ENCODE peak calls at places on chromosomes 2 and 18, in six cellular contexts. L is IMR-90, Z is H9, J is H1, H is neuronal stem cell, N is trophoblast cell. P is an unnamed sample.

GRCh38 chr2:208251098-208251497 is 3.8 kb downstream of the IDH1 start:
- DNase-seq in L (no peak), Z (no peak), J (no peak), H (no peak), N (no peak), P (no peak)

GRCh38 chr2:28390241-28390856 is 2.3 kb upstream of the FOSL2 start:
- DNase-seq in L (peak; percentile 91), Z (peak; percentile 75), J (peak; percentile 25), H (peak; percentile 74), N (peak; percentile 79), P (peak; percentile 96)

GRCh38 chr2:138086556-138086955 is 122.3 kb downstream of the HNMT start:
- DNase-seq in L (peak; percentile 51), Z (no peak), J (no peak), H (no peak), N (no peak), P (peak; percentile 40)

GRCh38 chr2:189152476-189152875 is 27.1 kb downstream of the COL5A2 start:
- DNase-seq in L (no peak), Z (no peak), J (no peak), H (no peak), N (no peak), P (no peak)

GRCh38 chr2:57902578-57902977 is 144.0 kb upstream of the VRK2 start:
- DNase-seq in L (no peak), Z (no peak), J (no peak), H (no peak), N (peak; percentile 51), P (no peak)

GRCh38 chr2:76270356-76270755 is 559.6 kb upstream of the GCFC2 start:
- DNase-seq in L (no peak), Z (no peak), J (no peak), H (no peak), N (no peak), P (no peak)

GRCh38 chr2:234677758-234678538 is 181.1 kb upstream of the ARL4C start:
- DNase-seq in L (peak; percentile 79), Z (peak; percentile 5), J (no peak), H (no peak), N (no peak), P (peak; percentile 71)

GRCh38 chr2:45452866-45453265 is 158.2 kb downstream of the SRBD1 start:
- DNase-seq in L (peak; percentile 96), Z (no peak), J (no peak), H (no peak), N (no peak), P (peak; percentile 6)

GRCh38 chr2:10868465-10869314 is 43.0 kb upstream of the KCNF1 start:
- DNase-seq in L (peak; percentile 64), Z (no peak), J (no peak), H (no peak), N (no peak), P (peak; percentile 83)

GRCh38 chr2:12979066-12979465 is 262.3 kb downstream of the TRIB2 start:
- DNase-seq in L (no peak), Z (no peak), J (no peak), H (no peak), N (no peak), P (no peak)

GRCh38 chr2:61448229-61448628 is 22.7 kb downstream of the USP34 start:
- DNase-seq in L (no peak), Z (no peak), J (no peak), H (no peak), N (no peak), P (no peak)

GRCh38 chr2:200471324-200471848 is 38.5 kb downstream of the KCTD18 start:
- DNase-seq in L (no peak), Z (peak; percentile 39), J (no peak), H (peak; percentile 51), N (peak; percentile 41), P (peak; percentile 23)

GRCh38 chr2:44286884-44287638 is 11.8 kb downstream of the SLC3A1 start:
- DNase-seq in L (no peak), Z (no peak), J (no peak), H (no peak), N (no peak), P (no peak)

GRCh38 chr2:237475704-237476107 is 11.3 kb upstream of the MLPH start:
- DNase-seq in L (peak; percentile 60), Z (no peak), J (no peak), H (peak; percentile 21), N (peak; percentile 21), P (peak; percentile 84)

GRCh38 chr2:191230174-191230573 is 15.0 kb upstream of the MYO1B start:
- DNase-seq in L (peak; percentile 93), Z (no peak), J (no peak), H (no peak), N (no peak), P (peak; percentile 92)

GRCh38 chr18:3703732-3704176 is 253.8 kb downstream of the TGIF1 start:
- DNase-seq in L (peak; percentile 73), Z (peak; percentile 62), J (no peak), H (peak; percentile 65), N (peak; percentile 74), P (peak; percentile 67)

GRCh38 chr2:196660264-196660663 is 20.7 kb downstream of the CCDC150 start:
- DNase-seq in L (peak; percentile 63), Z (no peak), J (no peak), H (no peak), N (peak; percentile 17), P (peak; percentile 25)

GRCh38 chr2:70258532-70258875 is 567 bp downstream of the PCYOX1 start:
- DNase-seq in L (peak; percentile 17), Z (no peak), J (no peak), H (peak; percentile 11), N (peak; percentile 18), P (peak; percentile 63)

GRCh38 chr2:238136820-238137537 is 1.5 kb upstream of the KLHL30 start:
- DNase-seq in L (peak; percentile 77), Z (no peak), J (no peak), H (no peak), N (peak; percentile 76), P (peak; percentile 83)

GRCh38 chr2:120566331-120567035 is 169.2 kb upstream of the GLI2 start:
- DNase-seq in L (peak; percentile 67), Z (no peak), J (no peak), H (no peak), N (no peak), P (no peak)

DNA sequence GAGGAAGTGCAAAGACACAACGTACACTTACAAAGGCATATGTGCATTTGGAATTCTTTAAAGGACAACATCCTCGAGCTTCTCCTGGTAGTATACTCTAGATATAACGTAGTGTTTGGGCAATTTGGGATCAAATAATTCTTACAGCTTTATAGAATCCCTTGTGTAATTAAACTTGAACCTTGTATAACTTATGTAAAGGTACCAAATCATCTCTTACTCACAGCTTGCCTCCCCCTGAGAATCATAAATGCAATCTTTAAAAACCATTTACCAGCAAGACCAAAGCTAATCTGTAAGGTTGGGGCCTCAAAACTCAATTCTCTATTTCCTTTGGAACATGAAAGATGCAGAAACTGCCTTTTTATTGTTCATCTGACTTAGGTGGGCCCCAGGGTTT is 12.2 kb upstream of the TNP1 start:
- DNase-seq in L (no peak), Z (no peak), J (no peak), H (no peak), N (no peak), P (no peak)
- H3K27ac ChIP-seq in L (no peak overlapping the region), Z (no peak overlapping the region), J (no peak overlapping the region), H (no peak overlapping the region), N (no peak overlapping the region), P (no peak overlapping the region)

GRCh38 chr2:37196320-37197195 is at the start of gene CEBPZOS:
- DNase-seq in L (peak; percentile 71), Z (peak; percentile 62), J (peak; percentile 70), H (peak; percentile 61), N (peak; percentile 92), P (peak; percentile 82)

GRCh38 chr2:37203708-37204107 is 7.4 kb downstream of the CEBPZOS start:
- DNase-seq in L (no peak), Z (no peak), J (no peak), H (no peak), N (no peak), P (no peak)

GRCh38 chr2:37201208-37201607 is 4.9 kb downstream of the CEBPZOS start:
- DNase-seq in L (peak; percentile 55), Z (no peak), J (no peak), H (no peak), N (no peak), P (no peak)

GRCh38 chr2:37201766-37202165 is 5.5 kb downstream of the CEBPZOS start:
- DNase-seq in L (peak; percentile 66), Z (no peak), J (no peak), H (no peak), N (no peak), P (peak; percentile 45)

DNA sequence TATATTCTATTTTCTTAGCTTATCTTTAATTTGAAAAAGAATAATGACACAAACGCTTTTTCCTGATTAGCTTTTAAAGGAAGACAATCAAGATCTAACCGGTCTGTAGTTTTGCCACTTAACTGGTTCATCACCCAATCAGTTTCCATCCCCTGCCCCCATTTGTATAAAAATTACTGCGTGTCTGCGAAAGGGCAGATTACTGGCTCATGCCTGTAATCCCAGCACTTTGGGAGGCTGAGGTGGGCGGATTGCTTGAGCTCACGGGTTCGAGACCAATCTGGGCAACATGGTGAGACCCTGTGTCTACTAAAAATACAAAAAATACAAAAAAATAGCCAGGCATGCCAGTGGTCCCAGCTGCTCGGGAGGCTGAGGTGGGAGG is 2.4 kb downstream of the CEBPZOS start:
- DNase-seq in L (no peak), Z (no peak), J (no peak), H (no peak), N (no peak), P (no peak)
- H2BK120ac ChIP-seq in L (no peak overlapping the region), Z (no peak overlapping the region), J (no peak overlapping the region), H (no peak overlapping the region), N (no peak overlapping the region), P (no peak overlapping the region)

GRCh38 chr2:144963031-144963430 is 443.1 kb upstream of the ZEB2 start:
- DNase-seq in L (no peak), Z (no peak), J (no peak), H (no peak), N (no peak), P (no peak)
- H3K9me3 ChIP-seq in L (peaks cover 5% of the 10 kb centered on the region), Z (peaks cover 6% of the 10 kb centered on the region), J (peaks cover 13% of the 10 kb centered on the region), H (peaks cover 14% of the 10 kb centered on the region), N (peaks cover 5% of the 10 kb centered on the region), P (peaks cover 7% of the 10 kb centered on the region)

GRCh38 chr2:197868136-197868535 is 63.7 kb downstream of the PLCL1 start:
- DNase-seq in L (no peak), Z (no peak), J (no peak), H (no peak), N (peak; percentile 70), P (no peak)

GRCh38 chr2:197867630-197868029 is 63.2 kb downstream of the PLCL1 start:
- DNase-seq in L (no peak), Z (no peak), J (no peak), H (no peak), N (no peak), P (no peak)

GRCh38 chr2:197870137-197870536 is 65.7 kb downstream of the PLCL1 start:
- DNase-seq in L (no peak), Z (no peak), J (no peak), H (no peak), N (no peak), P (no peak)

GRCh38 chr2:197869030-197869429 is 64.6 kb downstream of the PLCL1 start:
- DNase-seq in L (no peak), Z (no peak), J (no peak), H (no peak), N (no peak), P (no peak)

DNA sequence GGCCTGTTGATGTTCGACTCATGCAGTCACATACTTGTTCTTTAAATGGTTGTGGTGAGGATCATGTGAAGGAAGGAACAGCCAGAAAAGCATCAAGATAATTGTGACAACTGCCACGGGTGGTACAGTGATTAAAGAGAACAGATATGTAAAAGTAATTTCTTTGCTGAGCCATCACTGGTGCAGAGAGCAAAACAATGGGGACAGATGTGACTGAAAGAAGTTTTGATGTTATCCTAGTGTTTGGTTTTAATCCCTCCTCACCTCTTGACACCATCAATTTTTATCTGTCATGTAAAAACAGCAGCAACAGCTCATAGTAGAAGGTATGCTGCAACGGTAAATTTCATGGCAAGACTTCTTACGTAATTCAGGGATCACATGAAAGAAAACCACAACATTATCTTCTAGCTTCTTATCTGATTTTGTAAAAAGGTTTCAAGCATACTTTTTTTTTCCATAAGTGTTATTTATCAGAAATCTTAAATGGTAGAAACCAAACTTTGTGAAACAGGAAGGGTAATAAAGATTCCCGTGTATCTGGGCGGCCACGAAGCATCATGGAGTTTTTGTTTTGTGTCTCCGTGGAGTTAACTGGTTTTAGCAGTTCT is 65.2 kb downstream of the PLCL1 start:
- DNase-seq in L (no peak), Z (no peak), J (no peak), H (no peak), N (peak; percentile 82), P (peak; percentile 50)
- H3K27ac ChIP-seq in L (no peak overlapping the region), Z (no peak overlapping the region), J (no peak overlapping the region), H (no peak overlapping the region), N (no peak overlapping the region), P (no peak overlapping the region)